ENCODE peak calls at places on chromosomes 3 and 15, in seven cellular contexts. One of them, this sample, is unnamed.

GRCh38 chr15:40055576-40056293 is 16.8 kb upstream of the SRP14 start:
- DNase-seq in HEK293T: no peak
- DNase-seq in HCT116: no peak
- DNase-seq in GM12878: no peak
- DNase-seq in HepG2: no peak
- DNase-seq in K562: no peak
- DNase-seq in H1: no peak
- DNase-seq in this sample: no peak

GRCh38 chr15:38187646-38188313 is 64.9 kb upstream of the SPRED1 start:
- DNase-seq in HEK293T: no peak
- DNase-seq in HCT116: no peak
- DNase-seq in GM12878: no peak
- DNase-seq in HepG2: peak; percentile 3
- DNase-seq in K562: no peak
- DNase-seq in H1: no peak
- DNase-seq in this sample: no peak

GRCh38 chr3:71964170-71964569 is 179.2 kb upstream of the PROK2 start:
- DNase-seq in HEK293T: no peak
- DNase-seq in HCT116: no peak
- DNase-seq in GM12878: no peak
- DNase-seq in HepG2: no peak
- DNase-seq in K562: no peak
- DNase-seq in H1: no peak
- DNase-seq in this sample: no peak

GRCh38 chr3:8452112-8452511 is 49.5 kb upstream of the LMCD1 start:
- DNase-seq in HEK293T: no peak
- DNase-seq in HCT116: no peak
- DNase-seq in GM12878: no peak
- DNase-seq in HepG2: no peak
- DNase-seq in K562: no peak
- DNase-seq in H1: no peak
- DNase-seq in this sample: no peak

GRCh38 chr3:128726691-128727031 is 678 bp downstream of the RAB7A start:
- DNase-seq in HEK293T: peak; percentile 33
- DNase-seq in HCT116: no peak
- DNase-seq in GM12878: no peak
- DNase-seq in HepG2: peak; percentile 58
- DNase-seq in K562: no peak
- DNase-seq in H1: no peak
- DNase-seq in this sample: peak; percentile 23

GRCh38 chr15:93476491-93477176 is 387.6 kb upstream of the RGMA start:
- DNase-seq in HEK293T: no peak
- DNase-seq in HCT116: no peak
- DNase-seq in GM12878: no peak
- DNase-seq in HepG2: no peak
- DNase-seq in K562: no peak
- DNase-seq in H1: peak; percentile 51
- DNase-seq in this sample: no peak

GRCh38 chr3:150899141-150899540 is 6.1 kb downstream of the MINDY4B start:
- DNase-seq in HEK293T: no peak
- DNase-seq in HCT116: no peak
- DNase-seq in GM12878: no peak
- DNase-seq in HepG2: no peak
- DNase-seq in K562: no peak
- DNase-seq in H1: no peak
- DNase-seq in this sample: no peak

GRCh38 chr3:52143156-52143555 is 11.1 kb downstream of the POC1A start:
- DNase-seq in HEK293T: no peak
- DNase-seq in HCT116: no peak
- DNase-seq in GM12878: no peak
- DNase-seq in HepG2: no peak
- DNase-seq in K562: no peak
- DNase-seq in H1: no peak
- DNase-seq in this sample: no peak

GRCh38 chr3:172629470-172629869 is 81.4 kb downstream of the NCEH1 start:
- DNase-seq in HEK293T: no peak
- DNase-seq in HCT116: no peak
- DNase-seq in GM12878: no peak
- DNase-seq in HepG2: no peak
- DNase-seq in K562: no peak
- DNase-seq in H1: no peak
- DNase-seq in this sample: no peak

GRCh38 chr15:92124669-92125068 is 269.0 kb upstream of the ST8SIA2 start:
- DNase-seq in HEK293T: no peak
- DNase-seq in HCT116: no peak
- DNase-seq in GM12878: no peak
- DNase-seq in HepG2: no peak
- DNase-seq in K562: no peak
- DNase-seq in H1: no peak
- DNase-seq in this sample: no peak

GRCh38 chr3:17850448-17850847 is 108.0 kb upstream of the TBC1D5 start:
- DNase-seq in HEK293T: no peak
- DNase-seq in HCT116: no peak
- DNase-seq in GM12878: no peak
- DNase-seq in HepG2: no peak
- DNase-seq in K562: no peak
- DNase-seq in H1: no peak
- DNase-seq in this sample: no peak

GRCh38 chr15:77504310-77504709 is 83.6 kb downstream of the HMG20A start:
- DNase-seq in HEK293T: no peak
- DNase-seq in HCT116: no peak
- DNase-seq in GM12878: no peak
- DNase-seq in HepG2: no peak
- DNase-seq in K562: no peak
- DNase-seq in H1: peak; percentile 45
- DNase-seq in this sample: no peak

GRCh38 chr15:68830141-68830540 is 9.4 kb upstream of the ANP32A start:
- DNase-seq in HEK293T: no peak
- DNase-seq in HCT116: no peak
- DNase-seq in GM12878: no peak
- DNase-seq in HepG2: no peak
- DNase-seq in K562: no peak
- DNase-seq in H1: no peak
- DNase-seq in this sample: no peak

GRCh38 chr3:70774641-70775040 is 462.2 kb upstream of the MDFIC2 start:
- DNase-seq in HEK293T: no peak
- DNase-seq in HCT116: no peak
- DNase-seq in GM12878: no peak
- DNase-seq in HepG2: no peak
- DNase-seq in K562: no peak
- DNase-seq in H1: no peak
- DNase-seq in this sample: no peak

GRCh38 chr15:41017051-41017735 is 63.9 kb downstream of the CHAC1 start:
- DNase-seq in HEK293T: no peak
- DNase-seq in HCT116: no peak
- DNase-seq in GM12878: no peak
- DNase-seq in HepG2: no peak
- DNase-seq in K562: no peak
- DNase-seq in H1: no peak
- DNase-seq in this sample: no peak

GRCh38 chr15:42385980-42386695 is 26.8 kb downstream of the CAPN3 start:
- DNase-seq in HEK293T: no peak
- DNase-seq in HCT116: no peak
- DNase-seq in GM12878: no peak
- DNase-seq in HepG2: no peak
- DNase-seq in K562: peak; percentile 44
- DNase-seq in H1: peak; percentile 48
- DNase-seq in this sample: no peak

GRCh38 chr3:65291448-65292091 is 603.8 kb upstream of the ADAMTS9 start:
- DNase-seq in HEK293T: no peak
- DNase-seq in HCT116: no peak
- DNase-seq in GM12878: no peak
- DNase-seq in HepG2: peak; percentile 77
- DNase-seq in K562: no peak
- DNase-seq in H1: no peak
- DNase-seq in this sample: no peak

GRCh38 chr15:62483817-62484216 is 318.7 kb upstream of the C2CD4B start:
- DNase-seq in HEK293T: no peak
- DNase-seq in HCT116: no peak
- DNase-seq in GM12878: no peak
- DNase-seq in HepG2: no peak
- DNase-seq in K562: no peak
- DNase-seq in H1: no peak
- DNase-seq in this sample: no peak

GRCh38 chr3:101825904-101826445 is 23.3 kb upstream of the NFKBIZ start:
- DNase-seq in HEK293T: no peak
- DNase-seq in HCT116: no peak
- DNase-seq in GM12878: no peak
- DNase-seq in HepG2: no peak
- DNase-seq in K562: no peak
- DNase-seq in H1: no peak
- DNase-seq in this sample: no peak

GRCh38 chr15:93210995-93211394 is 122.0 kb upstream of the RGMA start:
- DNase-seq in HEK293T: no peak
- DNase-seq in HCT116: no peak
- DNase-seq in GM12878: no peak
- DNase-seq in HepG2: no peak
- DNase-seq in K562: no peak
- DNase-seq in H1: peak; percentile 34
- DNase-seq in this sample: no peak

GRCh38 chr3:169657351-169658124 is 6.0 kb downstream of the MECOM start:
- DNase-seq in HEK293T: no peak
- DNase-seq in HCT116: no peak
- DNase-seq in GM12878: no peak
- DNase-seq in HepG2: peak; percentile 5
- DNase-seq in K562: no peak
- DNase-seq in H1: no peak
- DNase-seq in this sample: no peak

GRCh38 chr3:59913645-59914044 is 863.8 kb upstream of the CFAP20DC start:
- DNase-seq in HEK293T: no peak
- DNase-seq in HCT116: no peak
- DNase-seq in GM12878: no peak
- DNase-seq in HepG2: no peak
- DNase-seq in K562: no peak
- DNase-seq in H1: no peak
- DNase-seq in this sample: no peak

GRCh38 chr15:31308185-31308639 is 18.4 kb upstream of the KLF13 start:
- DNase-seq in HEK293T: no peak
- DNase-seq in HCT116: no peak
- DNase-seq in GM12878: no peak
- DNase-seq in HepG2: no peak
- DNase-seq in K562: no peak
- DNase-seq in H1: peak; percentile 58
- DNase-seq in this sample: peak; percentile 43

GRCh38 chr3:134299888-134300206 is 49.2 kb upstream of the RYK start:
- DNase-seq in HEK293T: no peak
- DNase-seq in HCT116: no peak
- DNase-seq in GM12878: no peak
- DNase-seq in HepG2: no peak
- DNase-seq in K562: no peak
- DNase-seq in H1: no peak
- DNase-seq in this sample: no peak
- TF ChIP-seq SP1 in HEK293T: no peak
- TF ChIP-seq SP1 in HCT116: no peak
- TF ChIP-seq SP1 in GM12878: no peak
- TF ChIP-seq SP1 in HepG2: no peak
- TF ChIP-seq SP1 in K562: no peak
- TF ChIP-seq SP1 in H1: no peak
- TF ChIP-seq SP1 in this sample: no peak

GRCh38 chr3:29335438-29335837 is 54.6 kb downstream of the RBMS3 start:
- DNase-seq in HEK293T: peak; percentile 40
- DNase-seq in HCT116: peak; percentile 15
- DNase-seq in GM12878: no peak
- DNase-seq in HepG2: no peak
- DNase-seq in K562: no peak
- DNase-seq in H1: no peak
- DNase-seq in this sample: peak; percentile 24
- TF ChIP-seq SP1 in HEK293T: no peak
- TF ChIP-seq SP1 in HCT116: no peak
- TF ChIP-seq SP1 in GM12878: no peak
- TF ChIP-seq SP1 in HepG2: no peak
- TF ChIP-seq SP1 in K562: no peak
- TF ChIP-seq SP1 in H1: no peak
- TF ChIP-seq SP1 in this sample: no peak

GRCh38 chr3:104461431-104461830 is 905.3 kb upstream of the ALCAM start:
- DNase-seq in HEK293T: no peak
- DNase-seq in HCT116: no peak
- DNase-seq in GM12878: no peak
- DNase-seq in HepG2: no peak
- DNase-seq in K562: no peak
- DNase-seq in H1: no peak
- DNase-seq in this sample: no peak

GRCh38 chr3:104460477-104461406 is 906.0 kb upstream of the ALCAM start:
- DNase-seq in HEK293T: no peak
- DNase-seq in HCT116: peak; percentile 35
- DNase-seq in GM12878: peak; percentile 8
- DNase-seq in HepG2: no peak
- DNase-seq in K562: no peak
- DNase-seq in H1: no peak
- DNase-seq in this sample: no peak

GRCh38 chr3:104452697-104453096 is 914.0 kb upstream of the ALCAM start:
- DNase-seq in HEK293T: no peak
- DNase-seq in HCT116: no peak
- DNase-seq in GM12878: no peak
- DNase-seq in HepG2: no peak
- DNase-seq in K562: no peak
- DNase-seq in H1: no peak
- DNase-seq in this sample: no peak

DNA sequence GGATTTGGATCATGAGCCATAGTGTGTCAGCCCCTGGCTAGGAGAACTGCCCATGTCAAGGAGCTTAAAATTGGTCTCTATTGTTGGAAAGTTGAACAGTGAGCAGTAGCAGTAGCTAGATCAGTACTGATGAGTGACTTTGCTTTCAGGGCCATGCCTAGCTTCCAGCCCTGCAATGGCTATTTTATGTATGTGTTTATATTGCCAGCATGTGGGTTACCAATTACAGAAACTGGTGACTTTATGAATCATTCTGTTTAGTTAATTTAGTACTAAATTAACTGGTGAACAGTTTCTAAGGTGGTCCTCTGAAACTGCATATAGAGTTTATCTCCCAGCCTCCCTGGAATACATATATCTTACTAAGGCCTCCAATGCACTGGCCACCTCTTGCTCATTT is 908.1 kb upstream of the ALCAM start:
- DNase-seq in HEK293T: no peak
- DNase-seq in HCT116: no peak
- DNase-seq in GM12878: no peak
- DNase-seq in HepG2: no peak
- DNase-seq in K562: no peak
- DNase-seq in H1: no peak
- DNase-seq in this sample: no peak
- TF ChIP-seq SP1 in HEK293T: no peak
- TF ChIP-seq SP1 in HCT116: no peak
- TF ChIP-seq SP1 in GM12878: no peak
- TF ChIP-seq SP1 in HepG2: no peak
- TF ChIP-seq SP1 in K562: no peak
- TF ChIP-seq SP1 in H1: no peak
- TF ChIP-seq SP1 in this sample: no peak

DNA sequence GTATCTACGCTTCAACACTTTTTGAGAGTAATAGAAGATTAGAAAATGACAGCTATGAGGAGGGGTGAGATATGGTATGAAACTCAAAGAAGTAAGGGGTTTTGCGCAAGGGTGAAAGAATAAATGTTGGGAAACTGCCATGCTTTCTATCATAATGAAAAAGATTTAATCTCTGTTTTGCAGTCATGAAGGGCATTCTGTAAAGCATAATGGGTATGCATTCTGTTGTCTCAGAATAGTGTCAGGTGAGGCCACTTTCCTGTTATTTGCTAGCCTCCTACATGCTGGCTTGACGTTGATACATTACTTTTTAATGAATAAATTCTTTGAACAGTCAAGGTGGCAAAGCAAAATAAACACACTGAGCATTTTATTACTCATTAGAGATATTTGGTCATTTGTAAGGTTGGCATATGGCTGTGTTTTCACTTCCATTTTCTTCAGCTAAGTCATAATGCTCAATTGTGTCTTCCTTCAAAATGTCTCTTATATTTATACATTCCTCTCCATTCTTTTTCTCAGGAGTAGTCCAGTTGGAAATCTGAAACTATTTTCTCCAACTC is 290.9 kb downstream of the GBE1 start:
- DNase-seq in HEK293T: no peak
- DNase-seq in HCT116: no peak
- DNase-seq in GM12878: no peak
- DNase-seq in HepG2: no peak
- DNase-seq in K562: no peak
- DNase-seq in H1: no peak
- DNase-seq in this sample: no peak
- TF ChIP-seq SP1 in HEK293T: no peak
- TF ChIP-seq SP1 in HCT116: no peak
- TF ChIP-seq SP1 in GM12878: no peak
- TF ChIP-seq SP1 in HepG2: no peak
- TF ChIP-seq SP1 in K562: no peak
- TF ChIP-seq SP1 in H1: no peak
- TF ChIP-seq SP1 in this sample: no peak

This sample was measured in WTC11.